ENCODE peak calls at places on chromosomes 6 and 20, in nine cellular contexts. One of them, this sample, is unnamed.

GRCh38 chr6:57324538-57324937 is 7.1 kb downstream of the PRIM2 start:
- DNase-seq in left ventricle myocardium inferior: no peak
- DNase-seq in HL-60: no peak
- DNase-seq in heart right ventricle: no peak
- DNase-seq in foreskin keratinocyte: no peak
- DNase-seq in coronary artery: no peak
- DNase-seq in substantia nigra: no peak
- DNase-seq in psoas muscle: no peak
- DNase-seq in lung: no peak
- DNase-seq in this sample: no peak

GRCh38 chr6:69181964-69182363 is 546.9 kb downstream of the ADGRB3 start:
- DNase-seq in left ventricle myocardium inferior: no peak
- DNase-seq in HL-60: no peak
- DNase-seq in heart right ventricle: no peak
- DNase-seq in foreskin keratinocyte: no peak
- DNase-seq in coronary artery: no peak
- DNase-seq in substantia nigra: no peak
- DNase-seq in psoas muscle: no peak
- DNase-seq in lung: no peak
- DNase-seq in this sample: no peak

GRCh38 chr20:53896647-53897046 is 173.7 kb downstream of the BCAS1 start:
- DNase-seq in left ventricle myocardium inferior: no peak
- DNase-seq in HL-60: no peak
- DNase-seq in heart right ventricle: no peak
- DNase-seq in foreskin keratinocyte: no peak
- DNase-seq in coronary artery: no peak
- DNase-seq in substantia nigra: no peak
- DNase-seq in psoas muscle: no peak
- DNase-seq in lung: no peak
- DNase-seq in this sample: no peak

GRCh38 chr20:44942264-44942973 is 17.8 kb downstream of the TOMM34 start:
- DNase-seq in left ventricle myocardium inferior: no peak
- DNase-seq in HL-60: no peak
- DNase-seq in heart right ventricle: no peak
- DNase-seq in foreskin keratinocyte: no peak
- DNase-seq in coronary artery: no peak
- DNase-seq in substantia nigra: no peak
- DNase-seq in psoas muscle: no peak
- DNase-seq in lung: no peak
- DNase-seq in this sample: no peak

GRCh38 chr6:42661540-42662153 is 60.8 kb downstream of the PRPH2 start:
- DNase-seq in left ventricle myocardium inferior: peak
- DNase-seq in HL-60: peak
- DNase-seq in heart right ventricle: peak
- DNase-seq in foreskin keratinocyte: peak
- DNase-seq in coronary artery: peak
- DNase-seq in substantia nigra: peak
- DNase-seq in psoas muscle: peak
- DNase-seq in lung: peak
- DNase-seq in this sample: no peak

GRCh38 chr20:34390769-34391447 is 27.8 kb downstream of the ITCH start:
- DNase-seq in left ventricle myocardium inferior: no peak
- DNase-seq in HL-60: no peak
- DNase-seq in heart right ventricle: peak
- DNase-seq in foreskin keratinocyte: peak
- DNase-seq in coronary artery: no peak
- DNase-seq in substantia nigra: no peak
- DNase-seq in psoas muscle: peak
- DNase-seq in lung: peak
- DNase-seq in this sample: peak

GRCh38 chr20:32879538-32879937 is 20.8 kb downstream of the EFCAB8 start:
- DNase-seq in left ventricle myocardium inferior: no peak
- DNase-seq in HL-60: no peak
- DNase-seq in heart right ventricle: no peak
- DNase-seq in foreskin keratinocyte: no peak
- DNase-seq in coronary artery: no peak
- DNase-seq in substantia nigra: no peak
- DNase-seq in psoas muscle: no peak
- DNase-seq in lung: no peak
- DNase-seq in this sample: no peak

GRCh38 chr6:109424946-109425345 is 15.5 kb downstream of the PPIL6 start:
- DNase-seq in left ventricle myocardium inferior: no peak
- DNase-seq in HL-60: no peak
- DNase-seq in heart right ventricle: no peak
- DNase-seq in foreskin keratinocyte: no peak
- DNase-seq in coronary artery: no peak
- DNase-seq in substantia nigra: no peak
- DNase-seq in psoas muscle: no peak
- DNase-seq in lung: no peak
- DNase-seq in this sample: no peak

GRCh38 chr6:20159781-20160540 is 52.3 kb downstream of the MBOAT1 start:
- DNase-seq in left ventricle myocardium inferior: no peak
- DNase-seq in HL-60: no peak
- DNase-seq in heart right ventricle: no peak
- DNase-seq in foreskin keratinocyte: no peak
- DNase-seq in coronary artery: no peak
- DNase-seq in substantia nigra: no peak
- DNase-seq in psoas muscle: no peak
- DNase-seq in lung: no peak
- DNase-seq in this sample: no peak

GRCh38 chr6:7107578-7108195 is at the start of gene RREB1:
- DNase-seq in left ventricle myocardium inferior: peak
- DNase-seq in HL-60: peak
- DNase-seq in heart right ventricle: peak
- DNase-seq in foreskin keratinocyte: no peak
- DNase-seq in coronary artery: peak
- DNase-seq in substantia nigra: peak
- DNase-seq in psoas muscle: peak
- DNase-seq in lung: peak
- DNase-seq in this sample: no peak

GRCh38 chr6:45494734-45495133 is 117.0 kb upstream of the SUPT3H start:
- DNase-seq in left ventricle myocardium inferior: no peak
- DNase-seq in HL-60: peak
- DNase-seq in heart right ventricle: no peak
- DNase-seq in foreskin keratinocyte: no peak
- DNase-seq in coronary artery: no peak
- DNase-seq in substantia nigra: no peak
- DNase-seq in psoas muscle: no peak
- DNase-seq in lung: no peak
- DNase-seq in this sample: no peak

GRCh38 chr6:3664641-3665041 is 86.9 kb downstream of the PXDC1 start:
- DNase-seq in left ventricle myocardium inferior: no peak
- DNase-seq in HL-60: no peak
- DNase-seq in heart right ventricle: no peak
- DNase-seq in foreskin keratinocyte: no peak
- DNase-seq in coronary artery: no peak
- DNase-seq in substantia nigra: no peak
- DNase-seq in psoas muscle: no peak
- DNase-seq in lung: no peak
- DNase-seq in this sample: peak

GRCh38 chr6:33126101-33126714 is 50.4 kb downstream of the HLA-DPB1 start:
- DNase-seq in left ventricle myocardium inferior: peak
- DNase-seq in HL-60: no peak
- DNase-seq in heart right ventricle: peak
- DNase-seq in foreskin keratinocyte: no peak
- DNase-seq in coronary artery: no peak
- DNase-seq in substantia nigra: peak
- DNase-seq in psoas muscle: peak
- DNase-seq in lung: peak
- DNase-seq in this sample: no peak

GRCh38 chr6:39361657-39362486 is 39.4 kb upstream of the KCNK16 start:
- DNase-seq in left ventricle myocardium inferior: peak
- DNase-seq in HL-60: peak
- DNase-seq in heart right ventricle: peak
- DNase-seq in foreskin keratinocyte: no peak
- DNase-seq in coronary artery: peak
- DNase-seq in substantia nigra: peak
- DNase-seq in psoas muscle: peak
- DNase-seq in lung: peak
- DNase-seq in this sample: no peak

GRCh38 chr6:118249680-118250079 is 298.4 kb upstream of the PLN start:
- DNase-seq in left ventricle myocardium inferior: no peak
- DNase-seq in HL-60: no peak
- DNase-seq in heart right ventricle: no peak
- DNase-seq in foreskin keratinocyte: no peak
- DNase-seq in coronary artery: no peak
- DNase-seq in substantia nigra: no peak
- DNase-seq in psoas muscle: no peak
- DNase-seq in lung: no peak
- DNase-seq in this sample: no peak

GRCh38 chr6:41914869-41915268 is 6.1 kb downstream of the MED20 start:
- DNase-seq in left ventricle myocardium inferior: no peak
- DNase-seq in HL-60: no peak
- DNase-seq in heart right ventricle: no peak
- DNase-seq in foreskin keratinocyte: no peak
- DNase-seq in coronary artery: no peak
- DNase-seq in substantia nigra: no peak
- DNase-seq in psoas muscle: no peak
- DNase-seq in lung: no peak
- DNase-seq in this sample: no peak

GRCh38 chr20:32523613-32524218 is 61.4 kb downstream of the NOL4L start:
- DNase-seq in left ventricle myocardium inferior: no peak
- DNase-seq in HL-60: no peak
- DNase-seq in heart right ventricle: no peak
- DNase-seq in foreskin keratinocyte: no peak
- DNase-seq in coronary artery: no peak
- DNase-seq in substantia nigra: no peak
- DNase-seq in psoas muscle: no peak
- DNase-seq in lung: no peak
- DNase-seq in this sample: no peak

GRCh38 chr20:41183831-41184230 is 46.5 kb downstream of the PLCG1 start:
- DNase-seq in left ventricle myocardium inferior: no peak
- DNase-seq in HL-60: no peak
- DNase-seq in heart right ventricle: no peak
- DNase-seq in foreskin keratinocyte: no peak
- DNase-seq in coronary artery: no peak
- DNase-seq in substantia nigra: no peak
- DNase-seq in psoas muscle: no peak
- DNase-seq in lung: no peak
- DNase-seq in this sample: no peak

GRCh38 chr20:41183391-41183790 is 46.0 kb downstream of the PLCG1 start:
- DNase-seq in left ventricle myocardium inferior: no peak
- DNase-seq in HL-60: no peak
- DNase-seq in heart right ventricle: no peak
- DNase-seq in foreskin keratinocyte: no peak
- DNase-seq in coronary artery: peak
- DNase-seq in substantia nigra: no peak
- DNase-seq in psoas muscle: no peak
- DNase-seq in lung: no peak
- DNase-seq in this sample: no peak

GRCh38 chr20:41182296-41183212 is 45.2 kb downstream of the PLCG1 start:
- DNase-seq in left ventricle myocardium inferior: no peak
- DNase-seq in HL-60: no peak
- DNase-seq in heart right ventricle: peak
- DNase-seq in foreskin keratinocyte: peak
- DNase-seq in coronary artery: peak
- DNase-seq in substantia nigra: no peak
- DNase-seq in psoas muscle: no peak
- DNase-seq in lung: no peak
- DNase-seq in this sample: peak

GRCh38 chr20:41187668-41188067 is 50.3 kb downstream of the PLCG1 start:
- DNase-seq in left ventricle myocardium inferior: no peak
- DNase-seq in HL-60: no peak
- DNase-seq in heart right ventricle: no peak
- DNase-seq in foreskin keratinocyte: no peak
- DNase-seq in coronary artery: no peak
- DNase-seq in substantia nigra: no peak
- DNase-seq in psoas muscle: no peak
- DNase-seq in lung: no peak
- DNase-seq in this sample: no peak

GRCh38 chr20:41185013-41185757 is 47.8 kb downstream of the PLCG1 start:
- DNase-seq in left ventricle myocardium inferior: no peak
- DNase-seq in HL-60: no peak
- DNase-seq in heart right ventricle: no peak
- DNase-seq in foreskin keratinocyte: no peak
- DNase-seq in coronary artery: peak
- DNase-seq in substantia nigra: peak
- DNase-seq in psoas muscle: peak
- DNase-seq in lung: no peak
- DNase-seq in this sample: no peak
- H3K27ac ChIP-seq in left ventricle myocardium inferior: no peak
- H3K27ac ChIP-seq in HL-60: no peak
- H3K27ac ChIP-seq in heart right ventricle: no peak
- H3K27ac ChIP-seq in foreskin keratinocyte: no peak
- H3K27ac ChIP-seq in coronary artery: peak
- H3K27ac ChIP-seq in substantia nigra: peak
- H3K27ac ChIP-seq in psoas muscle: peak
- H3K27ac ChIP-seq in lung: no peak
- H3K27ac ChIP-seq in this sample: no peak

DNA sequence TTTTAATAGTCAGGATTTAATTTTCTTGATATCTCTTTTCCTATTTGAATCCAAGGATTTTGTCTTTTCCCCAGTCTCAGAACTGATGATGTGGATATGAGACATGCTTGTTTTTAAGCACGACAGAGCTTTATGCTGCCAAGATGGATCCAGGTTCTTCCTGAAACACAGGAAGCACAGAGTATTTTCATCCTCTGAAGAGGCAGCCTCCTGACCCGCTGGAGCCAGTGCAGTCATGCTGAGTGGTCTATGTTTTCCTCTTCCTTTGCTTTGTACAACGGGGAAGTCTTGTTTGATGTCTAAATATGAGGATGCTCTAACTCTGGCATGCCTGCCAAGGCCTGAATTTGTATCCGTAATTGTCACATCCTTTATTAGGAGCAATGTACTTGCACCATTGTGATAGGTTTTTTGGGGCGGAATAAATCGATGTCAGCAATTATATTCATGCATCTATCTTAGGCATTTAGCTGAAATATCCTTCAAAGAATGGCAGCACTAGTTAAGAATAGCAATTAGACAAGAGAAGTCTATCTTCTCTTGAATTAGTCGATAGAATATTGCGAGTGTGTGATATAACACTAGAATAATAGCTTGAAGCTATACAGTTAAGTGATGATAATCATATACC is 407.1 kb upstream of the JAG1 start:
- DNase-seq in left ventricle myocardium inferior: no peak
- DNase-seq in HL-60: no peak
- DNase-seq in heart right ventricle: peak
- DNase-seq in foreskin keratinocyte: no peak
- DNase-seq in coronary artery: no peak
- DNase-seq in substantia nigra: no peak
- DNase-seq in psoas muscle: no peak
- DNase-seq in lung: no peak
- DNase-seq in this sample: no peak
- H3K27ac ChIP-seq in left ventricle myocardium inferior: peak
- H3K27ac ChIP-seq in HL-60: no peak
- H3K27ac ChIP-seq in heart right ventricle: no peak
- H3K27ac ChIP-seq in foreskin keratinocyte: no peak
- H3K27ac ChIP-seq in coronary artery: no peak
- H3K27ac ChIP-seq in substantia nigra: no peak
- H3K27ac ChIP-seq in psoas muscle: no peak
- H3K27ac ChIP-seq in lung: no peak
- H3K27ac ChIP-seq in this sample: no peak

GRCh38 chr6:159728552-159728951 is 1.2 kb downstream of the WTAP start:
- DNase-seq in left ventricle myocardium inferior: no peak
- DNase-seq in HL-60: no peak
- DNase-seq in heart right ventricle: no peak
- DNase-seq in foreskin keratinocyte: no peak
- DNase-seq in coronary artery: no peak
- DNase-seq in substantia nigra: no peak
- DNase-seq in psoas muscle: no peak
- DNase-seq in lung: no peak
- DNase-seq in this sample: no peak
- H3K27ac ChIP-seq in left ventricle myocardium inferior: peak
- H3K27ac ChIP-seq in HL-60: peak
- H3K27ac ChIP-seq in heart right ventricle: peak
- H3K27ac ChIP-seq in foreskin keratinocyte: peak
- H3K27ac ChIP-seq in coronary artery: peak
- H3K27ac ChIP-seq in substantia nigra: no peak
- H3K27ac ChIP-seq in psoas muscle: peak
- H3K27ac ChIP-seq in lung: peak
- H3K27ac ChIP-seq in this sample: peak

GRCh38 chr6:89357390-89357789 is 4.9 kb upstream of the UBE2J1 start:
- DNase-seq in left ventricle myocardium inferior: no peak
- DNase-seq in HL-60: peak
- DNase-seq in heart right ventricle: no peak
- DNase-seq in foreskin keratinocyte: no peak
- DNase-seq in coronary artery: no peak
- DNase-seq in substantia nigra: no peak
- DNase-seq in psoas muscle: no peak
- DNase-seq in lung: no peak
- DNase-seq in this sample: no peak
- H3K27ac ChIP-seq in left ventricle myocardium inferior: peak
- H3K27ac ChIP-seq in HL-60: peak
- H3K27ac ChIP-seq in heart right ventricle: no peak
- H3K27ac ChIP-seq in foreskin keratinocyte: no peak
- H3K27ac ChIP-seq in coronary artery: no peak
- H3K27ac ChIP-seq in substantia nigra: no peak
- H3K27ac ChIP-seq in psoas muscle: no peak
- H3K27ac ChIP-seq in lung: no peak
- H3K27ac ChIP-seq in this sample: no peak